ENCODE peak calls at places on chromosomes 12 and 14, in six cellular contexts. Q, M, B, F, R and D are unnamed samples.

GRCh38 chr12:6507102-6507998 is 13.4 kb downstream of the NCAPD2 start:
- DNase-seq in F (no peak), Q (peak; percentile 74), R (no peak), B (no peak), M (peak; percentile 42), D (peak; percentile 19)

GRCh38 chr12:7934560-7935463 is 1.2 kb downstream of the SLC2A3 start:
- DNase-seq in R (no peak), F (no peak), Q (no peak), B (no peak), M (no peak), D (no peak)

GRCh38 chr14:41490323-41490722 is 116.4 kb upstream of the LRFN5 start:
- DNase-seq in Q (no peak), R (no peak), F (no peak), B (no peak), M (no peak), D (no peak)

GRCh38 chr12:111413442-111414086 is 7.8 kb downstream of the SH2B3 start:
- DNase-seq in Q (peak; percentile 68), M (peak; percentile 77), B (no peak), R (no peak), F (peak; percentile 94), D (no peak)

GRCh38 chr12:66403746-66404145 is 101.5 kb downstream of the HELB start:
- DNase-seq in R (no peak), B (no peak), F (no peak), Q (no peak), M (no peak), D (no peak)

GRCh38 chr12:66647034-66647691 is 31.7 kb downstream of the GRIP1 start:
- DNase-seq in M (peak; percentile 89), R (no peak), B (no peak), Q (no peak), F (peak; percentile 76), D (no peak)

GRCh38 chr12:122836027-122836921 is 1.0 kb downstream of the HIP1R start:
- DNase-seq in R (no peak), M (peak; percentile 16), F (peak; percentile 72), Q (peak; percentile 39), B (no peak), D (no peak)

GRCh38 chr14:68144051-68144681 is 324.6 kb downstream of the RAD51B start:
- DNase-seq in B (no peak), Q (no peak), F (no peak), R (no peak), M (peak; percentile 11), D (no peak)

GRCh38 chr14:59022144-59022543 is 166.3 kb upstream of the DAAM1 start:
- DNase-seq in F (no peak), R (no peak), M (no peak), Q (no peak), B (no peak), D (no peak)

GRCh38 chr12:29639893-29640495 is 142.5 kb upstream of the OVCH1 start:
- DNase-seq in M (no peak), B (no peak), F (no peak), Q (no peak), R (no peak), D (no peak)

GRCh38 chr12:118148287-118148686 is 12.4 kb downstream of the PEBP1 start:
- DNase-seq in B (no peak), Q (no peak), R (no peak), M (no peak), F (no peak), D (no peak)

GRCh38 chr14:54253195-54253947 is 143.4 kb upstream of the CDKN3 start:
- DNase-seq in R (no peak), B (peak; percentile 58), Q (no peak), M (peak; percentile 89), F (peak; percentile 80), D (no peak)

GRCh38 chr12:91384391-91384790 is 201.8 kb upstream of the DCN start:
- DNase-seq in Q (no peak), M (no peak), R (no peak), B (no peak), F (no peak), D (no peak)

GRCh38 chr14:64942531-64943111 is at the start of gene GPX2:
- DNase-seq in R (no peak), F (no peak), B (no peak), M (no peak), Q (no peak), D (no peak)

GRCh38 chr12:21165048-21165447 is 34.1 kb downstream of the SLCO1B1 start:
- DNase-seq in B (no peak), R (no peak), M (no peak), F (no peak), Q (no peak), D (no peak)

GRCh38 chr12:32859389-32859788 is 37.2 kb downstream of the PKP2 start:
- DNase-seq in R (no peak), M (no peak), B (no peak), F (no peak), Q (no peak), D (no peak)

GRCh38 chr12:22631863-22632463 is 7.0 kb downstream of the ETNK1 start:
- DNase-seq in R (no peak), F (peak; percentile 32), B (no peak), M (peak; percentile 28), Q (no peak), D (no peak)

GRCh38 chr14:51491036-51491545 is 160.6 kb upstream of the FRMD6 start:
- DNase-seq in B (peak; percentile 61), F (peak; percentile 72), M (no peak), R (no peak), Q (no peak), D (no peak)

GRCh38 chr12:25677180-25677937 is 124.3 kb upstream of the LMNTD1 start:
- DNase-seq in Q (no peak), M (no peak), B (peak; percentile 81), R (no peak), F (no peak), D (no peak)

GRCh38 chr12:55742719-55743130 is at the start of gene GDF11:
- DNase-seq in Q (peak; percentile 88), F (peak; percentile 88), B (no peak), M (peak; percentile 74), R (peak; percentile 80), D (peak; percentile 82)

GRCh38 chr12:79420146-79420618 is 270.6 kb downstream of the PAWR start:
- DNase-seq in F (peak; percentile 81), Q (no peak), R (peak; percentile 21), M (peak; percentile 95), B (peak; percentile 34), D (no peak)

GRCh38 chr14:96631030-96631429 is 128.8 kb downstream of the PAPOLA start:
- DNase-seq in F (no peak), B (no peak), Q (peak; percentile 15), R (no peak), M (no peak), D (no peak)

GRCh38 chr12:125518074-125518473 is 452.8 kb downstream of the AACS start:
- DNase-seq in Q (peak; percentile 76), M (no peak), F (no peak), R (no peak), B (no peak), D (no peak)

GRCh38 chr14:44942436-44942835 is 19.3 kb downstream of the KLHL28 start:
- DNase-seq in F (no peak), Q (no peak), R (no peak), B (no peak), M (no peak), D (no peak)

GRCh38 chr12:123286997-123287396 is 15.3 kb upstream of the CDK2AP1 start:
- DNase-seq in Q (peak; percentile 56), M (no peak), B (no peak), F (no peak), R (no peak), D (no peak)

GRCh38 chr12:83042441-83043215 is 355.9 kb downstream of the TMTC2 start:
- DNase-seq in M (no peak), R (peak; percentile 73), B (no peak), Q (no peak), F (no peak), D (no peak)

GRCh38 chr12:49868952-49869815 is 26.3 kb upstream of the BCDIN3D start:
- DNase-seq in Q (peak; percentile 28), F (peak; percentile 98), B (peak; percentile 97), R (no peak), M (peak; percentile 97), D (no peak)

GRCh38 chr12:87985069-87985675 is 44.0 kb downstream of the C12orf50 start:
- DNase-seq in F (no peak), R (no peak), Q (no peak), M (no peak), B (no peak), D (no peak)

DNA sequence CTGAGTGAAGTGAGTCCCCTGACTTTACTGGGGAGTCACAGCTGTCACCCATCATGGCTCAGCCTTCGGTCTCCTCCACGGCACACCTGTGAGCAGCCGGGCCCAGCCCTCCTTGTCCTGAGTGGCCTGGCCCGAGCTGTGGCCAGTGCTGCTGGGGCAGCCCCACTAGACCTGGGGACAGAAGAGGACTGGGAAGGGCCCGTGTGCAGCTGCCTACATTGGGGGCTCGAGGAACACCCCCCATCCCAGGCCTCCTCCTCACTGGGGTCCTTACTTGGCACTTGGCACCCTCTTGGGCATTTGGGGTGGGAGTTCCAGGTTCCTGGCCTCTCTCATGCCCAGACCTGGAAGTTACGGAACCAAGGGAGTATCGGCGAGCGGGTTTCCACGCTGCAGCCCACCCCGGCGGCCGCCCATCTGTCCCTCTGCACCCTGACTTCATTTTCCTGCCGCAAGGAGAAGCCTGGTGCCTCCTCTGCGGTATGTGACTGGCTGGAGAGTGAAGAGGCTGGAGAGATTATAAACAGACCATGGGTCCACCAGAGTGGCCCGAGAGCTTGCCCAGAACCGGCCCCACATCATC is 179.7 kb downstream of the KIF26A start:
- DNase-seq in F (no peak), R (no peak), Q (no peak), B (no peak), M (no peak), D (no peak)
- H3K14ac ChIP-seq in F (no peak overlapping the region), R (no peak overlapping the region), Q (no peak overlapping the region), B (no peak overlapping the region), M (no peak overlapping the region), D (no peak overlapping the region)

GRCh38 chr12:116263431-116263830 is 14.1 kb downstream of the MED13L start:
- DNase-seq in F (no peak), M (no peak), B (no peak), Q (no peak), R (no peak), D (no peak)

GRCh38 chr12:116265361-116266128 is 11.9 kb downstream of the MED13L start:
- DNase-seq in R (no peak), M (no peak), Q (no peak), B (no peak), F (no peak), D (no peak)

GRCh38 chr12:116262741-116263140 is 14.8 kb downstream of the MED13L start:
- DNase-seq in M (no peak), Q (no peak), B (peak; percentile 21), F (no peak), R (no peak), D (no peak)

GRCh38 chr12:116264525-116265070 is 12.9 kb downstream of the MED13L start:
- DNase-seq in B (no peak), R (no peak), Q (no peak), F (no peak), M (no peak), D (no peak)

GRCh38 chr12:116263844-116264243 is 13.6 kb downstream of the MED13L start:
- DNase-seq in R (no peak), F (no peak), Q (no peak), M (no peak), B (no peak), D (no peak)
- H3K14ac ChIP-seq in R (no peak overlapping the region), F (no peak overlapping the region), Q (no peak overlapping the region), M (no peak overlapping the region), B (no peak overlapping the region), D (no peak overlapping the region)

GRCh38 chr14:81302613-81303012 is 81.9 kb upstream of the GTF2A1 start:
- DNase-seq in B (no peak), F (no peak), R (no peak), Q (no peak), M (no peak), D (no peak)
- H3K14ac ChIP-seq in B (no peak overlapping the region), F (no peak overlapping the region), R (no peak overlapping the region), Q (no peak overlapping the region), M (no peak overlapping the region), D (no peak overlapping the region)

GRCh38 chr12:80857311-80857710 is 80.4 kb downstream of the LIN7A start:
- DNase-seq in M (peak; percentile 62), R (no peak), F (no peak), B (no peak), Q (no peak), D (no peak)
- H3K14ac ChIP-seq in M (no peak overlapping the region), R (no peak overlapping the region), F (no peak overlapping the region), B (no peak overlapping the region), Q (no peak overlapping the region), D (no peak overlapping the region)